ENCODE peak calls at places on chromosomes 3 and 15, in five cellular contexts. P is Peyer's patch, Z is NB4, R is heart left ventricle, F is sigmoid colon. J is an unnamed sample.
A peak's percentile ranks its signal among the peaks of the same experiment; 100 is the strongest.

GRCh38 chr3:146524961-146525360 is 19.4 kb downstream of the PLSCR1 start:
- DNase-seq in P (no peak), Z (no peak), F (no peak), R (no peak), J (peak; percentile 47)

GRCh38 chr15:77974098-77974414 is 103.5 kb downstream of the TBC1D2B start:
- DNase-seq in P (no peak), Z (peak; percentile 34), R (no peak), F (peak; percentile 88), J (peak; percentile 25)

GRCh38 chr3:194756460-194757355 is 71.0 kb downstream of the FAM43A start:
- DNase-seq in P (no peak), F (peak; percentile 81), Z (no peak), R (no peak), J (no peak)

GRCh38 chr3:12909710-12910109 is 68.3 kb upstream of the RPL32 start:
- DNase-seq in Z (no peak), R (peak; percentile 48), P (no peak), F (no peak), J (no peak)

GRCh38 chr3:45596290-45596791 is 1.8 kb downstream of the LIMD1 start:
- DNase-seq in R (no peak), P (peak; percentile 80), F (no peak), Z (peak; percentile 23), J (no peak)

GRCh38 chr3:148079370-148079769 is 618.3 kb upstream of the AGTR1 start:
- DNase-seq in Z (no peak), F (peak; percentile 80), R (no peak), P (no peak), J (no peak)

GRCh38 chr15:39665629-39666245 is 84.9 kb downstream of the THBS1 start:
- DNase-seq in P (no peak), R (no peak), Z (no peak), F (no peak), J (no peak)

GRCh38 chr3:195774917-195775316 is 36.8 kb downstream of the MUC4 start:
- DNase-seq in F (peak; percentile 76), R (no peak), P (no peak), Z (peak; percentile 24), J (peak; percentile 88)

GRCh38 chr3:52831500-52832301 is 1.2 kb upstream of the ITIH4 start:
- DNase-seq in R (peak; percentile 68), Z (peak; percentile 58), F (peak; percentile 85), P (peak; percentile 18), J (no peak)

GRCh38 chr3:53589806-53590205 is 95.4 kb downstream of the CACNA1D start:
- DNase-seq in F (no peak), P (no peak), Z (no peak), R (no peak), J (no peak)

GRCh38 chr15:75149911-75150709 is 51.6 kb upstream of the C15orf39 start:
- DNase-seq in Z (peak; percentile 92), F (no peak), P (no peak), R (no peak), J (no peak)

GRCh38 chr3:180467177-180467576 is 134.8 kb upstream of the TTC14 start:
- DNase-seq in F (no peak), P (no peak), R (no peak), Z (no peak), J (no peak)

GRCh38 chr3:52779411-52780297 is 2.3 kb downstream of the ITIH1 start:
- DNase-seq in F (peak; percentile 53), Z (peak; percentile 75), R (no peak), P (peak; percentile 19), J (no peak)

GRCh38 chr3:137765310-137766033 is 1.4 kb downstream of the SOX14 start:
- DNase-seq in Z (no peak), R (no peak), F (no peak), P (no peak), J (no peak)

GRCh38 chr15:38440353-38441129 is 13.4 kb upstream of the FAM98B start:
- DNase-seq in P (no peak), R (no peak), F (no peak), Z (peak; percentile 70), J (peak; percentile 40)

GRCh38 chr3:72487078-72487765 is 361.0 kb downstream of the SHQ1 start:
- DNase-seq in F (peak; percentile 79), Z (peak; percentile 61), R (peak; percentile 68), P (peak; percentile 30), J (peak; percentile 42)

GRCh38 chr15:65525622-65526021 is 4.6 kb upstream of the HACD3 start:
- DNase-seq in Z (no peak), P (no peak), R (no peak), F (no peak), J (no peak)

GRCh38 chr15:73165435-73165834 is 113.2 kb downstream of the NEO1 start:
- DNase-seq in R (no peak), P (no peak), F (no peak), Z (no peak), J (no peak)

GRCh38 chr15:72994778-72995177 is 57.5 kb upstream of the NEO1 start:
- DNase-seq in F (no peak), Z (no peak), R (no peak), P (no peak), J (peak; percentile 44)

GRCh38 chr3:196660381-196661166 is 21.1 kb downstream of the NRROS start:
- DNase-seq in P (no peak), R (no peak), Z (no peak), F (no peak), J (no peak)

GRCh38 chr3:38374221-38374620 is 27.6 kb downstream of the XYLB start:
- DNase-seq in Z (peak; percentile 88), R (no peak), P (no peak), F (no peak), J (no peak)

GRCh38 chr15:74179101-74179841 is 5.8 kb downstream of the ISLR start:
- DNase-seq in P (peak; percentile 19), F (peak; percentile 88), R (peak; percentile 88), Z (peak; percentile 70), J (peak; percentile 84)

GRCh38 chr15:31732695-31733094 is 297.6 kb upstream of the CHRNA7 start:
- DNase-seq in R (no peak), F (no peak), P (no peak), Z (no peak), J (no peak)

GRCh38 chr15:85932391-85932790 is 137.7 kb upstream of the KLHL25 start:
- DNase-seq in R (no peak), F (no peak), Z (no peak), P (no peak), J (no peak)

GRCh38 chr15:41957021-41957897 is 15.1 kb downstream of the EHD4 start:
- DNase-seq in R (no peak), P (no peak), F (no peak), Z (no peak), J (no peak)

GRCh38 chr3:33113772-33114621 is at the start of gene CRTAP:
- DNase-seq in F (peak; percentile 99), R (peak; percentile 99), Z (peak; percentile 97), P (peak; percentile 94), J (peak; percentile 96)
- TF ChIP-seq POLR2A in F (peak; percentile 29), R (peak; percentile 28), Z (peak; percentile 65), P (peak; percentile 57), J (no peak)

GRCh38 chr3:122754867-122755835 is 38.5 kb downstream of the HSPBAP1 start:
- DNase-seq in R (no peak), Z (peak; percentile 68), F (no peak), P (no peak), J (no peak)

GRCh38 chr3:122766430-122766829 is 27.2 kb downstream of the HSPBAP1 start:
- DNase-seq in F (no peak), Z (no peak), R (no peak), P (no peak), J (no peak)

GRCh38 chr3:122758877-122759670 is 34.6 kb downstream of the HSPBAP1 start:
- DNase-seq in Z (peak; percentile 49), F (no peak), P (no peak), R (no peak), J (no peak)

DNA sequence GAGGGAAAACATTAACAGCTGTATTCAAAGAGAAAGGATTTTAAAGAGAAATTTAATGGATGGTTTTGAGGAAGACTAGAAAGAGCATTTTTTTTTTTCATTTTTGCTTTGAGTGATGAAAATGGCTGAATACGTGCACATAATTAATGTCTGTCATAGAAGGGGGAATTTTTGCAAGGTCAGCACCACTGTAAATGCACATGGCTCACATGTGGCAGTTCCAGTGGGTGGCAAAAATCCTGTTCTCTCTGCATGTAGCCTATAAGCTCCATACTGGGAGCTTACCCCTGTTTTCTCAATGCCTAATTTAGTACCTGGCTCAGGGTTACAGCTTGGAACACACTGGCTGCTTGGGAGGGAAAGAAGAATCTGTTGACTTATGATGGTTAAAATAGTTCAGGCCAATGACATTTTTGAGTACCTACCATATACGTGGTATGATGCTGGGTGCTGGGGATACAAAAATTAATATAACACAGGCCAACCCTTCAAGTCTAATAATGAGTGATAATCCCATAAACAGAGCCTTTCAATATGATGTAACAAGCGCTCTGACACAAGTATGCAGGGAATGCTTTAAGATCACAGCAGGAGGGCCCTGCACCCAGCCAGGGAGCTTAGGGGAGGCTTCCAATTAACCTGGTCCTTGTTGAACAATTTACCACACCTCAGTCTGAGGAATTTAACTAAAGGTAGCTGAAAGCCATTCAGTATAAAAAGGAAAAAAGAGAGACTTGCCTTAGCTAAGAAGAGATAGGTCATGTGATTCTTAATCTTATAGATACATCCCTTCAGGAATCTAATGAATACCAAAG is 33.0 kb downstream of the HSPBAP1 start:
- DNase-seq in P (no peak), Z (no peak), F (no peak), R (no peak), J (no peak)
- TF ChIP-seq POLR2A in P (no peak), Z (no peak), F (no peak), R (no peak), J (no peak)

DNA sequence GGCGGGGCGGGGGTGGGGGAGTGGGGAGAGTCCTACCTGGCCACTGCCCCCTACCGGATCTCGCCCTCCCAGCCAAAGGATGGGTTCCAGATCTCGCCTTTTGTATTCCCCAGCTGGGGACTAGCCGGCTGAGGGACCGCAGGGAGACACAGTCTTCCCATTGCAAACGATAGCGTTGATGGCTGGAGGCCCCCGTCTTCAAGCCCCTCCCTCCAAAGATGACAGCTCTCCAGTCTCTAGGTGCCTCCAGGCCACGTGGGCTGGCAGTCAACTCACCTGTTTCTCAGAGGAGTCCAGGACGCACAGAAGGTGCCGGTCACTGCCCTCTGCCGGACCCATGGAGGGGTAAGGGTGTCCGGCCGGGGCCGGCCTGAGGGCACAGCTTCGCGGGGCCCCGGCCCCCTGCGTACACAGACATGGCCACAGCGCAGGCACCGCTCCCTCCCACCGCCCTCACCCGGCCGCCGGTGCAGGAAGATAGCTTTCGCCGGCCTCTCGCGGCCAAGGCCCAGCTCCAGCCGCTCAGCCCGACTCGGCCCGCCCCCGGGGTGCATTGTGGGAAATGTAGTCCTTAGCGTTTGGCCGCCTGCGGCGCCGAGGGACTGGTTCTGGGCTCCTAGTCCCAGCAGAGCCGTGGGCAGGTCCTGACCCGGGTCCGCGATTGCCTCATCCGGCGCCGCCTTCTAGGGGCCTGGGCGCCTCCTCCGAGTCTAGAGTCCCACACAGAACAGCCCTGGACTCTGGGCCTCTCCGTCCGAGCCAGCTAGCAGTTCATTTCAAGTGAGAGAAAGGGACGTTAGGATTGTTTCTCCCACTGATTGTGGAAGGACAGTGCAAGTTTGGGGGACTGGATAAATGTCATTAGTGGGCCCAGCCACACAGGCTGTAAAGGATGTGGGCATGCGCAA is at the start of gene MON1A:
- DNase-seq in F (peak; percentile 98), R (peak; percentile 98), P (peak; percentile 90), Z (peak; percentile 88), J (peak; percentile 96)
- TF ChIP-seq POLR2A in F (peak; percentile 46), R (peak; percentile 76), P (peak; percentile 83), Z (peak; percentile 47), J (no peak)

DNA sequence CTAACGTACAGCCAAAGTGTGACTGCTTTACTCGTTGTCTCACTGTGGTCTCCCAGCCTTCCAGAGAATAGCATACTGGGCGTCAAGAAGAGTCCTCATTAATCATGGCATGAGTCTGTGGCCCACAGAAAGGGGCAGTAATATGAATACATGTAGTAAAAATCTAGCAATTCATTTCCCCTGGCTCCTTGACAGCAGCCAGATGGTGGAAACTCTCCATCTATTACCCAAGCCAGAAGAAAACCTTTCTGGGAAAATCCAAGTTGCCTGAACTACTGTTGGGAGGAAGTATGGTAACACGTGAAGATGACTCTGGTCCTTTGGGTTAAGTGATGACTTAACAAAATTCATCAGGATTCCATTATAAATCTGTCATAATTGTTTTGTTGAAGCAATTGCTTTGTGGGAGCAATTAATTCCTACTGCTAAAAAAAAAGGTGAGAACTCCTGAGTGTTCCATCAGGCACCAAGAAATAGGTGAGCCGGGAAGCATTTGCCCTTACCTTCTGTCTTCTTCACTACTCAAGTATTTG is 530.5 kb downstream of the FHIT start:
- DNase-seq in Z (no peak), F (no peak), R (no peak), P (no peak), J (no peak)
- TF ChIP-seq POLR2A in Z (no peak), F (no peak), R (no peak), P (no peak), J (no peak)